ENCODE peak calls at places on chromosome 4, in five cellular contexts. One of them, this sample, is unnamed. For H3K9me3 and H3K27me3, the result is how much of the 10 kb centered on the place peaks cover.

GRCh38 chr4:55004831-55005230 is 120.6 kb downstream of the KDR start:
- DNase-seq in ascending aorta: no peak
- DNase-seq in naive thymus-derived CD4-positive, alpha-beta T cell: no peak
- DNase-seq in CD8-positive, alpha-beta memory T cell: no peak
- DNase-seq in breast epithelium: peak
- DNase-seq in this sample: no peak

GRCh38 chr4:26568446-26568994 is 15.4 kb upstream of the TBC1D19 start:
- DNase-seq in CD8-positive, alpha-beta memory T cell: no peak
- DNase-seq in ascending aorta: no peak
- DNase-seq in breast epithelium: no peak
- DNase-seq in naive thymus-derived CD4-positive, alpha-beta T cell: no peak
- DNase-seq in this sample: no peak

GRCh38 chr4:38078590-38079381 is 118.6 kb downstream of the PTTG2 start:
- DNase-seq in breast epithelium: no peak
- DNase-seq in ascending aorta: no peak
- DNase-seq in CD8-positive, alpha-beta memory T cell: no peak
- DNase-seq in naive thymus-derived CD4-positive, alpha-beta T cell: no peak
- DNase-seq in this sample: no peak

GRCh38 chr4:61572160-61572559 is 372.0 kb downstream of the ADGRL3 start:
- DNase-seq in ascending aorta: no peak
- DNase-seq in CD8-positive, alpha-beta memory T cell: no peak
- DNase-seq in breast epithelium: no peak
- DNase-seq in naive thymus-derived CD4-positive, alpha-beta T cell: no peak
- DNase-seq in this sample: no peak

GRCh38 chr4:25245181-25245580 is 11.3 kb downstream of the PI4K2B start:
- DNase-seq in ascending aorta: no peak
- DNase-seq in breast epithelium: no peak
- DNase-seq in naive thymus-derived CD4-positive, alpha-beta T cell: no peak
- DNase-seq in CD8-positive, alpha-beta memory T cell: no peak
- DNase-seq in this sample: no peak

GRCh38 chr4:110532901-110533589 is 57.1 kb downstream of the ENPEP start:
- DNase-seq in naive thymus-derived CD4-positive, alpha-beta T cell: no peak
- DNase-seq in ascending aorta: no peak
- DNase-seq in breast epithelium: no peak
- DNase-seq in CD8-positive, alpha-beta memory T cell: no peak
- DNase-seq in this sample: no peak

GRCh38 chr4:75653845-75654503 is 19.2 kb downstream of the G3BP2 start:
- DNase-seq in naive thymus-derived CD4-positive, alpha-beta T cell: no peak
- DNase-seq in CD8-positive, alpha-beta memory T cell: no peak
- DNase-seq in breast epithelium: no peak
- DNase-seq in ascending aorta: no peak
- DNase-seq in this sample: no peak

GRCh38 chr4:114900934-114901333 is 212.5 kb downstream of the NDST4 start:
- DNase-seq in breast epithelium: no peak
- DNase-seq in ascending aorta: no peak
- DNase-seq in naive thymus-derived CD4-positive, alpha-beta T cell: no peak
- DNase-seq in CD8-positive, alpha-beta memory T cell: no peak
- DNase-seq in this sample: no peak

GRCh38 chr4:180058731-180059215 is 2184.4 kb upstream of the TENM3 start:
- DNase-seq in breast epithelium: no peak
- DNase-seq in CD8-positive, alpha-beta memory T cell: no peak
- DNase-seq in naive thymus-derived CD4-positive, alpha-beta T cell: no peak
- DNase-seq in ascending aorta: no peak
- DNase-seq in this sample: no peak

GRCh38 chr4:186013404-186014186 is 55.4 kb upstream of the TLR3 start:
- DNase-seq in CD8-positive, alpha-beta memory T cell: no peak
- DNase-seq in naive thymus-derived CD4-positive, alpha-beta T cell: no peak
- DNase-seq in breast epithelium: no peak
- DNase-seq in ascending aorta: no peak
- DNase-seq in this sample: no peak

GRCh38 chr4:8846046-8846720 is 25.5 kb downstream of the HMX1 start:
- DNase-seq in ascending aorta: no peak
- DNase-seq in CD8-positive, alpha-beta memory T cell: peak
- DNase-seq in breast epithelium: no peak
- DNase-seq in naive thymus-derived CD4-positive, alpha-beta T cell: no peak
- DNase-seq in this sample: no peak

GRCh38 chr4:189802884-189803283 is 137.8 kb upstream of the FRG1 start:
- DNase-seq in breast epithelium: no peak
- DNase-seq in naive thymus-derived CD4-positive, alpha-beta T cell: no peak
- DNase-seq in ascending aorta: no peak
- DNase-seq in CD8-positive, alpha-beta memory T cell: no peak
- DNase-seq in this sample: no peak

GRCh38 chr4:108141213-108142045 is 27.3 kb downstream of the LEF1 start:
- DNase-seq in ascending aorta: no peak
- DNase-seq in naive thymus-derived CD4-positive, alpha-beta T cell: no peak
- DNase-seq in CD8-positive, alpha-beta memory T cell: no peak
- DNase-seq in breast epithelium: no peak
- DNase-seq in this sample: no peak

GRCh38 chr4:182449960-182450359 is 206.8 kb downstream of the TENM3 start:
- DNase-seq in naive thymus-derived CD4-positive, alpha-beta T cell: no peak
- DNase-seq in breast epithelium: no peak
- DNase-seq in ascending aorta: no peak
- DNase-seq in CD8-positive, alpha-beta memory T cell: no peak
- DNase-seq in this sample: no peak

GRCh38 chr4:156294577-156294976 is 340.9 kb upstream of the CTSO start:
- DNase-seq in ascending aorta: no peak
- DNase-seq in naive thymus-derived CD4-positive, alpha-beta T cell: no peak
- DNase-seq in CD8-positive, alpha-beta memory T cell: no peak
- DNase-seq in breast epithelium: no peak
- DNase-seq in this sample: no peak

GRCh38 chr4:119656342-119656741 is 27.7 kb upstream of the PDE5A start:
- DNase-seq in naive thymus-derived CD4-positive, alpha-beta T cell: no peak
- DNase-seq in CD8-positive, alpha-beta memory T cell: no peak
- DNase-seq in breast epithelium: no peak
- DNase-seq in ascending aorta: no peak
- DNase-seq in this sample: no peak

GRCh38 chr4:24433515-24434192 is 150.7 kb downstream of the DHX15 start:
- DNase-seq in CD8-positive, alpha-beta memory T cell: no peak
- DNase-seq in breast epithelium: no peak
- DNase-seq in ascending aorta: no peak
- DNase-seq in naive thymus-derived CD4-positive, alpha-beta T cell: no peak
- DNase-seq in this sample: no peak

GRCh38 chr4:42865572-42866189 is 26.8 kb upstream of the GRXCR1 start:
- DNase-seq in CD8-positive, alpha-beta memory T cell: no peak
- DNase-seq in ascending aorta: no peak
- DNase-seq in breast epithelium: no peak
- DNase-seq in naive thymus-derived CD4-positive, alpha-beta T cell: peak
- DNase-seq in this sample: peak

GRCh38 chr4:29046716-29047115 is 1673.5 kb upstream of the PCDH7 start:
- DNase-seq in CD8-positive, alpha-beta memory T cell: no peak
- DNase-seq in ascending aorta: no peak
- DNase-seq in breast epithelium: no peak
- DNase-seq in naive thymus-derived CD4-positive, alpha-beta T cell: no peak
- DNase-seq in this sample: no peak

GRCh38 chr4:114005569-114006442 is 26.4 kb upstream of the ARSJ start:
- DNase-seq in CD8-positive, alpha-beta memory T cell: no peak
- DNase-seq in ascending aorta: no peak
- DNase-seq in naive thymus-derived CD4-positive, alpha-beta T cell: no peak
- DNase-seq in breast epithelium: no peak
- DNase-seq in this sample: no peak

GRCh38 chr4:98663226-98664006 is 5.0 kb upstream of the TSPAN5 start:
- DNase-seq in CD8-positive, alpha-beta memory T cell: peak
- DNase-seq in breast epithelium: no peak
- DNase-seq in naive thymus-derived CD4-positive, alpha-beta T cell: peak
- DNase-seq in ascending aorta: no peak
- DNase-seq in this sample: peak

GRCh38 chr4:149521611-149522010 is 294.0 kb downstream of the IQCM start:
- DNase-seq in ascending aorta: no peak
- DNase-seq in naive thymus-derived CD4-positive, alpha-beta T cell: no peak
- DNase-seq in CD8-positive, alpha-beta memory T cell: no peak
- DNase-seq in breast epithelium: no peak
- DNase-seq in this sample: no peak

GRCh38 chr4:158170691-158171455 is 2.0 kb downstream of the GASK1B start:
- DNase-seq in CD8-positive, alpha-beta memory T cell: peak
- DNase-seq in breast epithelium: peak
- DNase-seq in ascending aorta: no peak
- DNase-seq in naive thymus-derived CD4-positive, alpha-beta T cell: no peak
- DNase-seq in this sample: no peak

GRCh38 chr4:21134994-21135393 is 434.7 kb downstream of the PACRGL start:
- DNase-seq in CD8-positive, alpha-beta memory T cell: no peak
- DNase-seq in naive thymus-derived CD4-positive, alpha-beta T cell: no peak
- DNase-seq in ascending aorta: no peak
- DNase-seq in breast epithelium: no peak
- DNase-seq in this sample: no peak

GRCh38 chr4:4734425-4734824 is 125.0 kb upstream of the MSX1 start:
- DNase-seq in breast epithelium: no peak
- DNase-seq in ascending aorta: no peak
- DNase-seq in naive thymus-derived CD4-positive, alpha-beta T cell: no peak
- DNase-seq in CD8-positive, alpha-beta memory T cell: no peak
- DNase-seq in this sample: no peak

GRCh38 chr4:3045500-3045850 is 28.9 kb downstream of the HTT-AS start:
- DNase-seq in CD8-positive, alpha-beta memory T cell: peak
- DNase-seq in naive thymus-derived CD4-positive, alpha-beta T cell: peak
- DNase-seq in ascending aorta: peak
- DNase-seq in breast epithelium: no peak
- DNase-seq in this sample: peak

GRCh38 chr4:21882050-21882839 is 66.3 kb downstream of the KCNIP4 start:
- DNase-seq in naive thymus-derived CD4-positive, alpha-beta T cell: no peak
- DNase-seq in ascending aorta: no peak
- DNase-seq in breast epithelium: no peak
- DNase-seq in CD8-positive, alpha-beta memory T cell: no peak
- DNase-seq in this sample: no peak

GRCh38 chr4:158193171-158193749 is 17.0 kb upstream of the TMEM144 start:
- DNase-seq in breast epithelium: no peak
- DNase-seq in naive thymus-derived CD4-positive, alpha-beta T cell: no peak
- DNase-seq in ascending aorta: no peak
- DNase-seq in CD8-positive, alpha-beta memory T cell: no peak
- DNase-seq in this sample: no peak

GRCh38 chr4:57632564-57632963 is 522.4 kb upstream of the IGFBP7 start:
- DNase-seq in breast epithelium: no peak
- DNase-seq in CD8-positive, alpha-beta memory T cell: no peak
- DNase-seq in ascending aorta: no peak
- DNase-seq in naive thymus-derived CD4-positive, alpha-beta T cell: no peak
- DNase-seq in this sample: no peak

GRCh38 chr4:20172070-20172760 is 79.5 kb upstream of the SLIT2 start:
- DNase-seq in CD8-positive, alpha-beta memory T cell: no peak
- DNase-seq in breast epithelium: no peak
- DNase-seq in naive thymus-derived CD4-positive, alpha-beta T cell: no peak
- DNase-seq in ascending aorta: no peak
- DNase-seq in this sample: no peak

GRCh38 chr4:94334962-94335361 is 7.7 kb downstream of the HPGDS start:
- DNase-seq in naive thymus-derived CD4-positive, alpha-beta T cell: no peak
- DNase-seq in breast epithelium: no peak
- DNase-seq in CD8-positive, alpha-beta memory T cell: no peak
- DNase-seq in ascending aorta: no peak
- DNase-seq in this sample: no peak

GRCh38 chr4:116055857-116056827 is 942.7 kb upstream of the NDST4 start:
- DNase-seq in naive thymus-derived CD4-positive, alpha-beta T cell: no peak
- DNase-seq in CD8-positive, alpha-beta memory T cell: no peak
- DNase-seq in ascending aorta: no peak
- DNase-seq in breast epithelium: no peak
- DNase-seq in this sample: no peak

GRCh38 chr4:23877758-23878229 is 12.1 kb downstream of the PPARGC1A start:
- DNase-seq in naive thymus-derived CD4-positive, alpha-beta T cell: no peak
- DNase-seq in CD8-positive, alpha-beta memory T cell: no peak
- DNase-seq in breast epithelium: no peak
- DNase-seq in ascending aorta: no peak
- DNase-seq in this sample: no peak

GRCh38 chr4:119795986-119796578 is 167.5 kb upstream of the PDE5A start:
- DNase-seq in ascending aorta: no peak
- DNase-seq in naive thymus-derived CD4-positive, alpha-beta T cell: no peak
- DNase-seq in breast epithelium: no peak
- DNase-seq in CD8-positive, alpha-beta memory T cell: no peak
- DNase-seq in this sample: no peak

DNA sequence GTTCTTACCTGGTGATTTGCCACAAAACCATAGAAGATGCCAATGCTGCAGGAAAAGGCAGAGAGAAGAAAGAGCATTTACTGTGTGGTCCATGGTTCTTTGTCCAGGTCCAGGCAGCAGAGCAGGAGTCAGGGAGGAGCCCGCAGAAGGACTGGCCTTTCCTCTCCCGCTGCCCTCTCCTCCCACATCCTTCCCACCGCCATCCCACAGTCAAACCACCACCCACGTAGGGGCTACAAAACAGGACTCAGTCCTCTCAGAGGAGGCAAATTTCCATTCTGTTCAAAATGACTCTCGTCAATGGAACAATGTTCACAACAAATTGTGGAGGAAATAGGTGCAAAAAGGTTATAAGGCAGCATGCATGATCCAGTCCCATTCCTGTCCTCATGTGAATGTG is 58.6 kb downstream of the PROM1 start:
- DNase-seq in naive thymus-derived CD4-positive, alpha-beta T cell: no peak
- DNase-seq in ascending aorta: no peak
- DNase-seq in CD8-positive, alpha-beta memory T cell: no peak
- DNase-seq in breast epithelium: no peak
- DNase-seq in this sample: no peak
- H3K9me3 ChIP-seq in naive thymus-derived CD4-positive, alpha-beta T cell: under half
- H3K9me3 ChIP-seq in ascending aorta: under half
- H3K9me3 ChIP-seq in CD8-positive, alpha-beta memory T cell: under half
- H3K9me3 ChIP-seq in breast epithelium: under half
- H3K9me3 ChIP-seq in this sample: under half

GRCh38 chr4:6468376-6468775 is 4.0 kb downstream of the PPP2R2C start:
- DNase-seq in breast epithelium: no peak
- DNase-seq in CD8-positive, alpha-beta memory T cell: no peak
- DNase-seq in naive thymus-derived CD4-positive, alpha-beta T cell: no peak
- DNase-seq in ascending aorta: no peak
- DNase-seq in this sample: no peak
- H3K27me3 ChIP-seq in breast epithelium: under half
- H3K27me3 ChIP-seq in CD8-positive, alpha-beta memory T cell: under half
- H3K27me3 ChIP-seq in naive thymus-derived CD4-positive, alpha-beta T cell: under half
- H3K27me3 ChIP-seq in ascending aorta: under half
- H3K27me3 ChIP-seq in this sample: under half

DNA sequence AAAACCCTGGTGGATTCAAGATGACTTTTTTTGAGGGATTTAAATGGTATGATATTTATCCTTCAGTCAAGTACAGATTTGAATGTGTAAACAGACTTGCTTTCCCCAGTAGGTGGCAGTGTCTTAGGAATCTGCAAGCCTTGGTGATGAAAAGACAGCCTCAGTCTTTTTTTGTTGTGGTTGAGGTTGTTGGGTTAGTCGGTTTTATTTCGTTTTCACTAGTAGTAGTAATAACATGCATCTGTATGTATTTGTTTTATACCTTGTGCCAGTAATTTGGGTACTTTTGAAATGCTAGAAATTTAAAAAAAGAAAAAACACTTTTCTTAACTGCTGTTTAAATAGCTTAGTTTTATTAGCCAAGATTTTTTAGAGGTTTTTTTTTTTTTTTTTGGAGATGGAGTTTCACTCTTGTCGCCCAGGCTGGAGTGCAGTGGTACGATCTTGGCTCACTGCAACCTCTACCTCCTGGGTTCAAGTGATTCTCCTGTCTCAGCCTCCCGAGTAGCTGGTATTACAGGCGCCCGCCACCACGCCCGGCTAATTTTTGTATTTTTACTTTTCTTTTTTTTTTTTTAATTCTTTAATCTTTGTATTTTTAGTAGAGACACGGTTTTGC is 39.2 kb downstream of the COPS4 start:
- DNase-seq in ascending aorta: no peak
- DNase-seq in naive thymus-derived CD4-positive, alpha-beta T cell: peak
- DNase-seq in breast epithelium: no peak
- DNase-seq in CD8-positive, alpha-beta memory T cell: peak
- DNase-seq in this sample: peak
- H3K27ac ChIP-seq in ascending aorta: no peak
- H3K27ac ChIP-seq in naive thymus-derived CD4-positive, alpha-beta T cell: no peak
- H3K27ac ChIP-seq in breast epithelium: no peak
- H3K27ac ChIP-seq in CD8-positive, alpha-beta memory T cell: no peak
- H3K27ac ChIP-seq in this sample: no peak

GRCh38 chr4:71830-72229 is 18.7 kb downstream of the ZNF595 start:
- DNase-seq in ascending aorta: no peak
- DNase-seq in breast epithelium: no peak
- DNase-seq in CD8-positive, alpha-beta memory T cell: no peak
- DNase-seq in naive thymus-derived CD4-positive, alpha-beta T cell: no peak
- DNase-seq in this sample: no peak
- H3K9me3 ChIP-seq in ascending aorta: half or more
- H3K9me3 ChIP-seq in breast epithelium: half or more
- H3K9me3 ChIP-seq in CD8-positive, alpha-beta memory T cell: under half
- H3K9me3 ChIP-seq in naive thymus-derived CD4-positive, alpha-beta T cell: under half
- H3K9me3 ChIP-seq in this sample: under half